ENCODE peak calls at places on chromosomes 13 and 19, in seven cellular contexts. I, E, R, Z, U, H and M are unnamed samples.

GRCh38 chr13:34207872-34208271 is 389.9 kb downstream of the RFC3 start:
- DNase-seq in I (no peak), E (no peak), R (no peak), Z (no peak), U (no peak), H (no peak), M (no peak)

GRCh38 chr19:35828694-35829301 is 16.2 kb upstream of the PRODH2 start:
- DNase-seq in I (peak), E (peak), R (no peak), Z (peak), U (no peak), H (peak), M (peak)

GRCh38 chr19:13995017-13995728 is 10.9 kb downstream of the RFX1 start:
- DNase-seq in I (no peak), E (no peak), R (no peak), Z (no peak), U (no peak), H (no peak), M (no peak)

GRCh38 chr19:19653597-19654147 is 9.8 kb downstream of the ATP13A1 start:
- DNase-seq in I (no peak), E (no peak), R (no peak), Z (no peak), U (no peak), H (no peak), M (no peak)

GRCh38 chr13:29411493-29411892 is 184.0 kb downstream of the SLC7A1 start:
- DNase-seq in I (no peak), E (peak), R (no peak), Z (no peak), U (no peak), H (no peak), M (no peak)

GRCh38 chr19:47487551-47488515 is 3.8 kb upstream of the KPTN start:
- DNase-seq in I (no peak), E (no peak), R (no peak), Z (no peak), U (no peak), H (no peak), M (no peak)

GRCh38 chr19:4369109-4369887 is 25.9 kb downstream of the MPND start:
- DNase-seq in I (peak), E (peak), R (peak), Z (no peak), U (no peak), H (no peak), M (no peak)

GRCh38 chr13:113453962-113454361 is 674 bp upstream of the ADPRHL1 start:
- DNase-seq in I (no peak), E (no peak), R (no peak), Z (no peak), U (no peak), H (no peak), M (no peak)

GRCh38 chr19:29278716-29279115 is 65.8 kb upstream of the UQCRFS1 start:
- DNase-seq in I (no peak), E (no peak), R (no peak), Z (no peak), U (no peak), H (no peak), M (no peak)

GRCh38 chr19:31166206-31166605 is 183.0 kb downstream of the TSHZ3 start:
- DNase-seq in I (no peak), E (no peak), R (no peak), Z (no peak), U (no peak), H (no peak), M (no peak)

GRCh38 chr13:72567566-72567965 is 159.9 kb downstream of the MZT1 start:
- DNase-seq in I (no peak), E (no peak), R (no peak), Z (no peak), U (no peak), H (no peak), M (no peak)

GRCh38 chr19:5128251-5128931 is 159.5 kb downstream of the KDM4B start:
- DNase-seq in I (no peak), E (peak), R (no peak), Z (peak), U (no peak), H (no peak), M (no peak)

GRCh38 chr13:44141213-44141724 is 232.4 kb upstream of the SERP2 start:
- DNase-seq in I (no peak), E (no peak), R (no peak), Z (peak), U (no peak), H (no peak), M (no peak)

GRCh38 chr13:23799945-23800344 is 89.3 kb downstream of the MIPEP start:
- DNase-seq in I (no peak), E (no peak), R (no peak), Z (no peak), U (no peak), H (no peak), M (no peak)